ENCODE peak calls at places on chromosomes 5 and 9, in six cellular contexts. Y is Panc1; A is effector memory CD4-positive, alpha-beta T cell; E is SJSA1; V is left ventricle myocardium inferior; C is SK-N-SH. G is an unnamed sample. For H3K4me1, the result is how much of the 10 kb centered on the place peaks cover.

GRCh38 chr5:139157556-139157955 is 40.6 kb downstream of the SIL1 start:
- DNase-seq in Y (no peak), A (no peak), E (no peak), V (no peak), C (no peak), G (no peak)

GRCh38 chr5:6592611-6593010 is 40.2 kb downstream of the NSUN2 start:
- DNase-seq in Y (no peak), A (no peak), E (no peak), V (no peak), C (no peak), G (no peak)

GRCh38 chr5:168273056-168273980 is 18.1 kb upstream of the WWC1 start:
- DNase-seq in Y (no peak), A (no peak), E (no peak), V (no peak), C (peak), G (no peak)

GRCh38 chr5:5165541-5166002 is 25.4 kb downstream of the ADAMTS16 start:
- DNase-seq in Y (no peak), A (no peak), E (peak), V (no peak), C (no peak), G (no peak)

GRCh38 chr5:140214831-140215230 is 39.8 kb downstream of the CYSTM1 start:
- DNase-seq in Y (no peak), A (no peak), E (peak), V (no peak), C (no peak), G (no peak)

GRCh38 chr5:71828641-71829040 is 109.6 kb downstream of the CARTPT start:
- DNase-seq in Y (no peak), A (no peak), E (no peak), V (no peak), C (no peak), G (no peak)

GRCh38 chr9:122158202-122158601 is 1.4 kb downstream of the NDUFA8 start:
- DNase-seq in Y (peak), A (no peak), E (no peak), V (no peak), C (peak), G (peak)

GRCh38 chr5:94130077-94130476 is 388.7 kb upstream of the POU5F2 start:
- DNase-seq in Y (no peak), A (no peak), E (no peak), V (no peak), C (no peak), G (no peak)

GRCh38 chr5:167389537-167389936 is 901.9 kb upstream of the WWC1 start:
- DNase-seq in Y (no peak), A (no peak), E (no peak), V (no peak), C (no peak), G (no peak)

GRCh38 chr9:98861881-98862501 is 54.5 kb downstream of the GALNT12 start:
- DNase-seq in Y (peak), A (no peak), E (peak), V (no peak), C (no peak), G (no peak)

GRCh38 chr5:115309751-115310370 is 13.4 kb upstream of the CCDC112 start:
- DNase-seq in Y (peak), A (no peak), E (peak), V (no peak), C (no peak), G (peak)

GRCh38 chr9:119365291-119366027 is 3.8 kb downstream of the BRINP1 start:
- DNase-seq in Y (no peak), A (no peak), E (no peak), V (no peak), C (peak), G (peak)

GRCh38 chr5:145990077-145990653 is 53.8 kb downstream of the SH3RF2 start:
- DNase-seq in Y (no peak), A (no peak), E (no peak), V (no peak), C (no peak), G (no peak)

GRCh38 chr5:42991477-42992034 is 48.6 kb downstream of the ANXA2R start:
- DNase-seq in Y (no peak), A (no peak), E (no peak), V (no peak), C (no peak), G (no peak)

GRCh38 chr9:93593144-93593655 is 16.8 kb downstream of the PHF2 start:
- DNase-seq in Y (no peak), A (no peak), E (no peak), V (no peak), C (no peak), G (no peak)

GRCh38 chr5:135342227-135342859 is 56.7 kb downstream of the MACROH2A1 start:
- DNase-seq in Y (no peak), A (no peak), E (no peak), V (no peak), C (no peak), G (no peak)

GRCh38 chr5:67166460-67166871 is 30.1 kb downstream of the CD180 start:
- DNase-seq in Y (no peak), A (peak), E (no peak), V (peak), C (no peak), G (peak)

GRCh38 chr9:2345013-2345412 is 276.6 kb upstream of the VLDLR start:
- DNase-seq in Y (no peak), A (no peak), E (no peak), V (no peak), C (no peak), G (no peak)

GRCh38 chr5:149363345-149363744 is 5.5 kb downstream of the PCYOX1L start:
- DNase-seq in Y (no peak), A (no peak), E (no peak), V (no peak), C (no peak), G (no peak)

GRCh38 chr5:83285661-83286398 is 185.7 kb upstream of the VCAN start:
- DNase-seq in Y (no peak), A (no peak), E (no peak), V (no peak), C (no peak), G (no peak)

GRCh38 chr9:105725370-105725769 is 31.0 kb downstream of the TMEM38B start:
- DNase-seq in Y (no peak), A (no peak), E (no peak), V (no peak), C (no peak), G (no peak)

GRCh38 chr9:125559894-125560293 is 147.1 kb downstream of the MAPKAP1 start:
- DNase-seq in Y (no peak), A (no peak), E (no peak), V (no peak), C (no peak), G (no peak)

GRCh38 chr5:134576386-134577021 is 51.0 kb downstream of the JADE2 start:
- DNase-seq in Y (no peak), A (no peak), E (no peak), V (no peak), C (peak), G (no peak)

GRCh38 chr9:89975024-89975423 is 370.2 kb downstream of the GADD45G start:
- DNase-seq in Y (no peak), A (no peak), E (no peak), V (no peak), C (no peak), G (no peak)

GRCh38 chr9:90702431-90702830 is 59.8 kb upstream of the DIRAS2 start:
- DNase-seq in Y (no peak), A (no peak), E (no peak), V (no peak), C (no peak), G (no peak)

GRCh38 chr5:89313804-89314588 is 431.0 kb upstream of the MEF2C start:
- DNase-seq in Y (no peak), A (no peak), E (peak), V (no peak), C (no peak), G (peak)

GRCh38 chr5:173554989-173555705 is 61.3 kb downstream of the BOD1 start:
- DNase-seq in Y (no peak), A (no peak), E (no peak), V (no peak), C (peak), G (no peak)

GRCh38 chr9:20980713-20981481 is 50.5 kb downstream of the HACD4 start:
- DNase-seq in Y (no peak), A (no peak), E (peak), V (no peak), C (no peak), G (peak)

GRCh38 chr5:36724429-36725332 is 118.3 kb downstream of the SLC1A3 start:
- DNase-seq in Y (no peak), A (no peak), E (no peak), V (peak), C (no peak), G (peak)

GRCh38 chr5:90418214-90418613 is 8.7 kb upstream of the CETN3 start:
- DNase-seq in Y (no peak), A (no peak), E (no peak), V (no peak), C (no peak), G (no peak)

GRCh38 chr5:118863345-118863744 is 125.0 kb downstream of the DTWD2 start:
- DNase-seq in Y (no peak), A (no peak), E (no peak), V (no peak), C (no peak), G (no peak)

GRCh38 chr9:97753364-97753763 is 56.2 kb upstream of the XPA start:
- DNase-seq in Y (no peak), A (no peak), E (no peak), V (no peak), C (no peak), G (no peak)

GRCh38 chr5:138032028-138032571 is 779 bp downstream of the FAM13B start:
- DNase-seq in Y (no peak), A (no peak), E (no peak), V (peak), C (no peak), G (peak)

GRCh38 chr9:36980148-36980974 is 53.7 kb downstream of the PAX5 start:
- DNase-seq in Y (no peak), A (no peak), E (no peak), V (no peak), C (peak), G (peak)

GRCh38 chr5:133907075-133907474 is 61.4 kb downstream of the C5orf15 start:
- DNase-seq in Y (no peak), A (no peak), E (no peak), V (peak), C (peak), G (no peak)

DNA sequence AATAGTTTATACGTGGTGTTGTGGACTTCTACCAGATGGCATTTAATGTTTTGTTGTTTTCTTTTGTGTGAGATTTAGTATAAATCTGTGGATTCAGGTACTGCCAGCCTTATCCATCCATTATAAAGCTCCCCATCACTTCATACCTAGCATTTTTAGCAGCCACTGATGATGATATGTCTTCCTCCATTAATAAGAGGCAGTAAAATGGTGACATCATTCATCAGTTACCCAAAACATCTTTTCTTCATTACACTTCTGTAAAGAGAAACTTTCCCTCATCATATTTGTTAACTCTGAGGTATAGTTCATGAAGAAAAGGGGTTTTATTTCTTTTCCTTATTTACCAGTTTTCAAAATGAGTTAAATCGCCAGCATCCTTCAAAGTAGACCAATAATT is 19.4 kb downstream of the CHD1 start:
- DNase-seq in Y (no peak), A (no peak), E (no peak), V (no peak), C (no peak), G (no peak)
- H3K4me1 ChIP-seq in Y (under half), A (under half), E (under half), V (under half), C (under half), G (under half)

GRCh38 chr5:11520241-11520929 is 383.9 kb downstream of the CTNND2 start:
- DNase-seq in Y (no peak), A (no peak), E (no peak), V (no peak), C (no peak), G (no peak)
- H3K4me1 ChIP-seq in Y (under half), A (under half), E (under half), V (under half), C (under half), G (under half)

DNA sequence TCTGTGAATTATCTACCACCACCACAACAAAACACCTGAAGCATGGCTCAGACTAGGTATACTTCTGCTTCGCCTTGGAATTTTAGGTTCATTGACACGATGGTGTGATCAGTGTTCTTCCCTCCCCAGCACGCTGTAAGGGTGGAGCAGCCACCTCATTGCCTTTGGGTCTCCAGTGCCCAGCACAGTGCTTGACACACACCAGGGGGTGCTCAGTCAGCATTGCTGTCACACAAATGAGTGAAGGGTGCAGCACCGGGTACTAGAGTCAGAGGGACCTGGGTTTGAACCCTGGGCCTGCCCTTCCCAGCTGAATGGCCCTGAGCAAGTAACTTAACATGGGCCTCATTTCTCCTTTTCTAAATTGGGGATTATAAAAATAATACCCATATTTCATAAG is 9.9 kb upstream of the ANGPTL2 start:
- DNase-seq in Y (no peak), A (no peak), E (no peak), V (no peak), C (no peak), G (no peak)
- H3K4me1 ChIP-seq in Y (under half), A (under half), E (under half), V (half or more), C (half or more), G (under half)

GRCh38 chr5:38189031-38189632 is 69.2 kb upstream of the EGFLAM start:
- DNase-seq in Y (no peak), A (no peak), E (no peak), V (no peak), C (no peak), G (no peak)
- H3K4me1 ChIP-seq in Y (under half), A (under half), E (under half), V (under half), C (under half), G (under half)